ENCODE peak calls at places on chromosome 3, in nine cellular contexts. One of them, this sample, is unnamed.

GRCh38 chr3:3038201-3038991 is 71.8 kb downstream of the IL5RA start:
- DNase-seq in GM23248: no peak
- DNase-seq in lower lobe of right lung: no peak
- DNase-seq in OCI-LY7: no peak
- DNase-seq in pancreas: no peak
- DNase-seq in fibroblast of lung: no peak
- DNase-seq in transverse colon: no peak
- DNase-seq in fibroblast of the aortic adventitia: no peak
- DNase-seq in ovary: no peak
- DNase-seq in this sample: no peak

GRCh38 chr3:44996556-44996969 is 20.5 kb downstream of the EXOSC7 start:
- DNase-seq in fibroblast of lung: no peak
- DNase-seq in fibroblast of the aortic adventitia: no peak
- DNase-seq in pancreas: no peak
- DNase-seq in ovary: no peak
- DNase-seq in transverse colon: no peak
- DNase-seq in GM23248: no peak
- DNase-seq in lower lobe of right lung: no peak
- DNase-seq in OCI-LY7: no peak
- DNase-seq in this sample: no peak

GRCh38 chr3:185724761-185725160 is 100.1 kb downstream of the IGF2BP2 start:
- DNase-seq in fibroblast of the aortic adventitia: peak
- DNase-seq in OCI-LY7: no peak
- DNase-seq in ovary: no peak
- DNase-seq in pancreas: no peak
- DNase-seq in GM23248: peak
- DNase-seq in lower lobe of right lung: no peak
- DNase-seq in transverse colon: no peak
- DNase-seq in fibroblast of lung: peak
- DNase-seq in this sample: peak

GRCh38 chr3:153250450-153250849 is 88.4 kb downstream of the RAP2B start:
- DNase-seq in OCI-LY7: no peak
- DNase-seq in fibroblast of the aortic adventitia: no peak
- DNase-seq in lower lobe of right lung: no peak
- DNase-seq in GM23248: no peak
- DNase-seq in ovary: no peak
- DNase-seq in transverse colon: no peak
- DNase-seq in pancreas: no peak
- DNase-seq in fibroblast of lung: no peak
- DNase-seq in this sample: no peak

GRCh38 chr3:142209655-142210054 is 15.7 kb downstream of the GK5 start:
- DNase-seq in GM23248: peak
- DNase-seq in OCI-LY7: no peak
- DNase-seq in transverse colon: no peak
- DNase-seq in fibroblast of lung: peak
- DNase-seq in lower lobe of right lung: no peak
- DNase-seq in pancreas: no peak
- DNase-seq in ovary: peak
- DNase-seq in fibroblast of the aortic adventitia: peak
- DNase-seq in this sample: peak

GRCh38 chr3:17942856-17943255 is 200.4 kb upstream of the TBC1D5 start:
- DNase-seq in pancreas: no peak
- DNase-seq in fibroblast of the aortic adventitia: peak
- DNase-seq in OCI-LY7: no peak
- DNase-seq in ovary: no peak
- DNase-seq in GM23248: peak
- DNase-seq in transverse colon: no peak
- DNase-seq in lower lobe of right lung: no peak
- DNase-seq in fibroblast of lung: no peak
- DNase-seq in this sample: peak

GRCh38 chr3:152302521-152303021 is 33.8 kb downstream of the MBNL1 start:
- DNase-seq in transverse colon: peak
- DNase-seq in ovary: peak
- DNase-seq in OCI-LY7: no peak
- DNase-seq in lower lobe of right lung: peak
- DNase-seq in pancreas: no peak
- DNase-seq in GM23248: peak
- DNase-seq in fibroblast of lung: peak
- DNase-seq in fibroblast of the aortic adventitia: peak
- DNase-seq in this sample: peak

GRCh38 chr3:194556086-194557056 is 69.6 kb upstream of the ATP13A3 start:
- DNase-seq in fibroblast of lung: no peak
- DNase-seq in ovary: peak
- DNase-seq in lower lobe of right lung: no peak
- DNase-seq in OCI-LY7: no peak
- DNase-seq in GM23248: peak
- DNase-seq in pancreas: no peak
- DNase-seq in transverse colon: peak
- DNase-seq in fibroblast of the aortic adventitia: no peak
- DNase-seq in this sample: peak

GRCh38 chr3:127959873-127960272 is 44.8 kb downstream of the KBTBD12 start:
- DNase-seq in lower lobe of right lung: no peak
- DNase-seq in GM23248: peak
- DNase-seq in fibroblast of the aortic adventitia: no peak
- DNase-seq in pancreas: no peak
- DNase-seq in OCI-LY7: no peak
- DNase-seq in ovary: no peak
- DNase-seq in fibroblast of lung: peak
- DNase-seq in transverse colon: peak
- DNase-seq in this sample: peak

DNA sequence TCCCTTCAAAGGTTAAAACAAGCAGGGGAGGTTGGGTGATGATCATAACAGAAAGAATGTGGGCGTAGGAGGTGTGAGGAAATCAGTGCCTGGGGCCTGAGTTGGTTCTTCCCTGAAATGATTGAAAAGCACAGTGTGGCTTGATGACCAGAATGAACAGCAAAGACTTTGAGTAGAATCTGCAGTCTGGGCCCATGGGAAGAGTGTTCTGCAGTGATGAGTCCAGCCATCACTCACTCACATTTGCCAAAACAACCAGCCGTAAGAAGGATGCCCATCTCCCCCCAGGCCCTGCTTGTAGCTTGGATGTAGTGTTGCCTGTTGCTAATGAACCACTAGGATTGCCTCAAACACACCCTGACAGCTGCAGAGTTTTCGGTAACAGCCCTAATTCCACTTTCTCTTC is 67.9 kb downstream of the VGLL3 start:
- DNase-seq in GM23248: peak
- DNase-seq in fibroblast of the aortic adventitia: peak
- DNase-seq in lower lobe of right lung: no peak
- DNase-seq in transverse colon: no peak
- DNase-seq in fibroblast of lung: peak
- DNase-seq in pancreas: no peak
- DNase-seq in OCI-LY7: no peak
- DNase-seq in ovary: no peak
- DNase-seq in this sample: peak
- H3K4me3 ChIP-seq in GM23248: peak
- H3K4me3 ChIP-seq in fibroblast of the aortic adventitia: no peak
- H3K4me3 ChIP-seq in lower lobe of right lung: no peak
- H3K4me3 ChIP-seq in transverse colon: no peak
- H3K4me3 ChIP-seq in fibroblast of lung: no peak
- H3K4me3 ChIP-seq in pancreas: no peak
- H3K4me3 ChIP-seq in OCI-LY7: no peak
- H3K4me3 ChIP-seq in ovary: no peak
- H3K4me3 ChIP-seq in this sample: no peak

DNA sequence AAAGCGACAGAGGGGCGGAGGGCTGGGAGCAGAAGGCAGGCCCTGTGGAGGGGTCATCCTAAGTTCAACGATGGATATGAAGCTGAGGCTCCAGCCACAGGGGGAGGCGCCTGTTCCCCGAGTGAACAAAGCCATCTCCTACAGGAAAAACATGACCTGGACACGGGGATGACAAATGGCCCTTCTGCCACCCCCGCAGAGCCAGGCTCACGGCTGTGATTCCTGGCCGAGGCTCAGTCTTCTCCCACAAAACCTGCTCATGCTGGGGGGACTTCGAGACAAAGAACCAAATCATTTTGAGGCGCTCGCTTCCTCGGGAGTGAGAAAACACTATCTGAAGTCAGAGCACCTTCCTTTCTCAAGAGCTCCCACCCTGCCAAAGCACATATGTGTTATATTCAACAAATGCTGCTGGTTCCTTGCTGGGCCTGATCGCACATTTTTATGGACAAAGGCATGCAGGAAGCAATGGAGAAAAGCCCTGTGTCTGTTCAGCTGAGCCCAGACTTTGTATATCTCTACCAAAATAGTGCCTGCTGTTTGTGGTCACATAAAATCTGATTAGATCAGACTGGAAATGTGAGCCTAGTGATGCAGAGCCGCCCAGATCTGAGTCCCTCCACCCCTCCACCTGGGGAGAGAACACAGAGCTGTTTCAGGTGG is 5.6 kb downstream of the RBP1 start:
- DNase-seq in ovary: peak
- DNase-seq in fibroblast of lung: peak
- DNase-seq in OCI-LY7: no peak
- DNase-seq in transverse colon: no peak
- DNase-seq in pancreas: peak
- DNase-seq in GM23248: peak
- DNase-seq in lower lobe of right lung: no peak
- DNase-seq in fibroblast of the aortic adventitia: peak
- DNase-seq in this sample: peak
- H3K4me3 ChIP-seq in ovary: peak
- H3K4me3 ChIP-seq in fibroblast of lung: no peak
- H3K4me3 ChIP-seq in OCI-LY7: no peak
- H3K4me3 ChIP-seq in transverse colon: no peak
- H3K4me3 ChIP-seq in pancreas: no peak
- H3K4me3 ChIP-seq in GM23248: no peak
- H3K4me3 ChIP-seq in lower lobe of right lung: no peak
- H3K4me3 ChIP-seq in fibroblast of the aortic adventitia: peak
- H3K4me3 ChIP-seq in this sample: no peak

GRCh38 chr3:147405552-147406254 is 640 bp downstream of the ZIC4 start:
- DNase-seq in transverse colon: no peak
- DNase-seq in ovary: no peak
- DNase-seq in fibroblast of lung: no peak
- DNase-seq in GM23248: no peak
- DNase-seq in lower lobe of right lung: no peak
- DNase-seq in OCI-LY7: no peak
- DNase-seq in pancreas: no peak
- DNase-seq in fibroblast of the aortic adventitia: no peak
- DNase-seq in this sample: no peak
- H3K4me3 ChIP-seq in transverse colon: no peak
- H3K4me3 ChIP-seq in ovary: no peak
- H3K4me3 ChIP-seq in fibroblast of lung: no peak
- H3K4me3 ChIP-seq in GM23248: no peak
- H3K4me3 ChIP-seq in lower lobe of right lung: no peak
- H3K4me3 ChIP-seq in OCI-LY7: no peak
- H3K4me3 ChIP-seq in pancreas: no peak
- H3K4me3 ChIP-seq in fibroblast of the aortic adventitia: no peak
- H3K4me3 ChIP-seq in this sample: no peak

GRCh38 chr3:184582998-184583344 is 21.4 kb downstream of the EPHB3 start:
- DNase-seq in GM23248: no peak
- DNase-seq in OCI-LY7: no peak
- DNase-seq in ovary: no peak
- DNase-seq in transverse colon: no peak
- DNase-seq in lower lobe of right lung: no peak
- DNase-seq in pancreas: no peak
- DNase-seq in fibroblast of the aortic adventitia: no peak
- DNase-seq in fibroblast of lung: no peak
- DNase-seq in this sample: no peak

GRCh38 chr3:184583345-184584000 is 21.9 kb downstream of the EPHB3 start:
- DNase-seq in fibroblast of lung: no peak
- DNase-seq in ovary: peak
- DNase-seq in OCI-LY7: no peak
- DNase-seq in fibroblast of the aortic adventitia: peak
- DNase-seq in lower lobe of right lung: no peak
- DNase-seq in transverse colon: no peak
- DNase-seq in GM23248: peak
- DNase-seq in pancreas: no peak
- DNase-seq in this sample: no peak

GRCh38 chr3:184584001-184584891 is 22.7 kb downstream of the EPHB3 start:
- DNase-seq in fibroblast of lung: no peak
- DNase-seq in ovary: peak
- DNase-seq in fibroblast of the aortic adventitia: no peak
- DNase-seq in pancreas: no peak
- DNase-seq in OCI-LY7: no peak
- DNase-seq in lower lobe of right lung: no peak
- DNase-seq in transverse colon: no peak
- DNase-seq in GM23248: no peak
- DNase-seq in this sample: no peak

GRCh38 chr3:184586871-184587270 is 25.3 kb downstream of the EPHB3 start:
- DNase-seq in lower lobe of right lung: no peak
- DNase-seq in OCI-LY7: no peak
- DNase-seq in pancreas: no peak
- DNase-seq in ovary: no peak
- DNase-seq in fibroblast of lung: no peak
- DNase-seq in fibroblast of the aortic adventitia: no peak
- DNase-seq in transverse colon: no peak
- DNase-seq in GM23248: no peak
- DNase-seq in this sample: no peak

GRCh38 chr3:184585545-184585944 is 24.0 kb downstream of the EPHB3 start:
- DNase-seq in pancreas: no peak
- DNase-seq in transverse colon: no peak
- DNase-seq in fibroblast of lung: no peak
- DNase-seq in lower lobe of right lung: no peak
- DNase-seq in GM23248: no peak
- DNase-seq in OCI-LY7: no peak
- DNase-seq in ovary: no peak
- DNase-seq in fibroblast of the aortic adventitia: no peak
- DNase-seq in this sample: no peak
- H3K4me3 ChIP-seq in pancreas: no peak
- H3K4me3 ChIP-seq in transverse colon: no peak
- H3K4me3 ChIP-seq in fibroblast of lung: no peak
- H3K4me3 ChIP-seq in lower lobe of right lung: no peak
- H3K4me3 ChIP-seq in GM23248: no peak
- H3K4me3 ChIP-seq in OCI-LY7: no peak
- H3K4me3 ChIP-seq in ovary: no peak
- H3K4me3 ChIP-seq in fibroblast of the aortic adventitia: no peak
- H3K4me3 ChIP-seq in this sample: no peak

GRCh38 chr3:169227911-169228310 is 435.6 kb downstream of the MECOM start:
- DNase-seq in fibroblast of lung: peak
- DNase-seq in lower lobe of right lung: no peak
- DNase-seq in OCI-LY7: no peak
- DNase-seq in ovary: no peak
- DNase-seq in transverse colon: no peak
- DNase-seq in pancreas: no peak
- DNase-seq in fibroblast of the aortic adventitia: peak
- DNase-seq in GM23248: peak
- DNase-seq in this sample: peak

GRCh38 chr3:169232863-169233262 is 430.6 kb downstream of the MECOM start:
- DNase-seq in fibroblast of lung: peak
- DNase-seq in transverse colon: no peak
- DNase-seq in ovary: no peak
- DNase-seq in lower lobe of right lung: no peak
- DNase-seq in OCI-LY7: no peak
- DNase-seq in fibroblast of the aortic adventitia: peak
- DNase-seq in GM23248: peak
- DNase-seq in pancreas: no peak
- DNase-seq in this sample: peak

GRCh38 chr3:169228522-169228921 is 435.0 kb downstream of the MECOM start:
- DNase-seq in OCI-LY7: no peak
- DNase-seq in GM23248: peak
- DNase-seq in fibroblast of lung: peak
- DNase-seq in fibroblast of the aortic adventitia: peak
- DNase-seq in lower lobe of right lung: no peak
- DNase-seq in pancreas: no peak
- DNase-seq in ovary: no peak
- DNase-seq in transverse colon: no peak
- DNase-seq in this sample: no peak
- H3K4me3 ChIP-seq in OCI-LY7: no peak
- H3K4me3 ChIP-seq in GM23248: peak
- H3K4me3 ChIP-seq in fibroblast of lung: peak
- H3K4me3 ChIP-seq in fibroblast of the aortic adventitia: no peak
- H3K4me3 ChIP-seq in lower lobe of right lung: no peak
- H3K4me3 ChIP-seq in pancreas: no peak
- H3K4me3 ChIP-seq in ovary: no peak
- H3K4me3 ChIP-seq in transverse colon: no peak
- H3K4me3 ChIP-seq in this sample: no peak

This sample was measured in fibroblast of mammary gland.